ENCODE peak calls at places on chromosomes 13 and 19, in five cellular contexts. One of them, this sample, is unnamed.

GRCh38 chr13:78593129-78593528 is 10.2 kb downstream of the POU4F1 start:
- DNase-seq in heart left ventricle: no peak
- DNase-seq in left lung: no peak
- DNase-seq in Peyer's patch: no peak
- DNase-seq in brain microvascular endothelial cell: no peak
- DNase-seq in this sample: no peak

GRCh38 chr19:5288347-5288739 is 52.3 kb downstream of the PTPRS start:
- DNase-seq in heart left ventricle: no peak
- DNase-seq in brain microvascular endothelial cell: no peak
- DNase-seq in Peyer's patch: no peak
- DNase-seq in left lung: no peak
- DNase-seq in this sample: no peak

GRCh38 chr19:5186293-5187050 is 154.1 kb downstream of the PTPRS start:
- DNase-seq in left lung: no peak
- DNase-seq in heart left ventricle: no peak
- DNase-seq in brain microvascular endothelial cell: peak; percentile 14
- DNase-seq in Peyer's patch: no peak
- DNase-seq in this sample: no peak

GRCh38 chr19:35509018-35509652 is 4.3 kb downstream of the DMKN start:
- DNase-seq in left lung: peak; percentile 75
- DNase-seq in Peyer's patch: peak; percentile 75
- DNase-seq in heart left ventricle: no peak
- DNase-seq in brain microvascular endothelial cell: no peak
- DNase-seq in this sample: peak; percentile 43

GRCh38 chr19:31262673-31263308 is 86.4 kb downstream of the TSHZ3 start:
- DNase-seq in left lung: peak; percentile 23
- DNase-seq in Peyer's patch: no peak
- DNase-seq in brain microvascular endothelial cell: no peak
- DNase-seq in heart left ventricle: no peak
- DNase-seq in this sample: no peak

GRCh38 chr13:110629735-110630134 is 14.4 kb downstream of the NAXD start:
- DNase-seq in left lung: no peak
- DNase-seq in brain microvascular endothelial cell: peak; percentile 30
- DNase-seq in heart left ventricle: no peak
- DNase-seq in Peyer's patch: no peak
- DNase-seq in this sample: no peak

GRCh38 chr13:44617648-44618047 is 41.5 kb upstream of the TSC22D1 start:
- DNase-seq in heart left ventricle: no peak
- DNase-seq in brain microvascular endothelial cell: no peak
- DNase-seq in left lung: no peak
- DNase-seq in Peyer's patch: no peak
- DNase-seq in this sample: no peak

GRCh38 chr19:10566658-10567410 is 1.0 kb upstream of the KRI1 start:
- DNase-seq in left lung: no peak
- DNase-seq in brain microvascular endothelial cell: no peak
- DNase-seq in heart left ventricle: no peak
- DNase-seq in Peyer's patch: peak; percentile 73
- DNase-seq in this sample: peak; percentile 75

GRCh38 chr13:101170306-101170705 is 246.0 kb downstream of the NALCN start:
- DNase-seq in left lung: no peak
- DNase-seq in heart left ventricle: no peak
- DNase-seq in brain microvascular endothelial cell: no peak
- DNase-seq in Peyer's patch: no peak
- DNase-seq in this sample: no peak

GRCh38 chr13:46555722-46556121 is 2.8 kb downstream of the LRCH1 start:
- DNase-seq in brain microvascular endothelial cell: no peak
- DNase-seq in heart left ventricle: no peak
- DNase-seq in Peyer's patch: no peak
- DNase-seq in left lung: no peak
- DNase-seq in this sample: no peak

GRCh38 chr19:8174706-8175105 is 25.3 kb upstream of the FBN3 start:
- DNase-seq in Peyer's patch: no peak
- DNase-seq in left lung: no peak
- DNase-seq in heart left ventricle: no peak
- DNase-seq in brain microvascular endothelial cell: no peak
- DNase-seq in this sample: no peak

GRCh38 chr13:54658771-54659170 is 1630.2 kb downstream of the OLFM4 start:
- DNase-seq in brain microvascular endothelial cell: no peak
- DNase-seq in Peyer's patch: no peak
- DNase-seq in heart left ventricle: no peak
- DNase-seq in left lung: no peak
- DNase-seq in this sample: no peak

GRCh38 chr13:45361596-45362206 is 20.7 kb upstream of the TPT1 start:
- DNase-seq in left lung: no peak
- DNase-seq in brain microvascular endothelial cell: no peak
- DNase-seq in heart left ventricle: no peak
- DNase-seq in Peyer's patch: no peak
- DNase-seq in this sample: no peak

GRCh38 chr19:35042056-35042730 is 672 bp downstream of the HPN start:
- DNase-seq in Peyer's patch: no peak
- DNase-seq in heart left ventricle: no peak
- DNase-seq in left lung: no peak
- DNase-seq in brain microvascular endothelial cell: no peak
- DNase-seq in this sample: no peak

GRCh38 chr19:4083677-4084546 is 17.2 kb upstream of the ZBTB7A start:
- DNase-seq in left lung: peak; percentile 63
- DNase-seq in heart left ventricle: peak; percentile 58
- DNase-seq in brain microvascular endothelial cell: no peak
- DNase-seq in Peyer's patch: peak; percentile 79
- DNase-seq in this sample: no peak

GRCh38 chr13:94419304-94419943 is 60.1 kb downstream of the DCT start:
- DNase-seq in heart left ventricle: no peak
- DNase-seq in brain microvascular endothelial cell: peak; percentile 78
- DNase-seq in left lung: no peak
- DNase-seq in Peyer's patch: no peak
- DNase-seq in this sample: no peak

GRCh38 chr13:42798118-42798517 is 16.7 kb downstream of the FAM216B start:
- DNase-seq in brain microvascular endothelial cell: no peak
- DNase-seq in Peyer's patch: no peak
- DNase-seq in heart left ventricle: no peak
- DNase-seq in left lung: no peak
- DNase-seq in this sample: no peak

GRCh38 chr13:95185311-95185710 is 115.9 kb downstream of the ABCC4 start:
- DNase-seq in Peyer's patch: no peak
- DNase-seq in left lung: no peak
- DNase-seq in brain microvascular endothelial cell: no peak
- DNase-seq in heart left ventricle: no peak
- DNase-seq in this sample: no peak

GRCh38 chr19:34430738-34431625 is 2.8 kb downstream of the UBA2 start:
- DNase-seq in Peyer's patch: no peak
- DNase-seq in brain microvascular endothelial cell: peak; percentile 41
- DNase-seq in left lung: no peak
- DNase-seq in heart left ventricle: no peak
- DNase-seq in this sample: no peak

GRCh38 chr19:13621413-13621812 is 115.1 kb upstream of the CACNA1A start:
- DNase-seq in heart left ventricle: no peak
- DNase-seq in left lung: no peak
- DNase-seq in brain microvascular endothelial cell: peak; percentile 96
- DNase-seq in Peyer's patch: no peak
- DNase-seq in this sample: no peak

GRCh38 chr13:100710176-100710575 is 35.6 kb upstream of the TMTC4 start:
- DNase-seq in Peyer's patch: no peak
- DNase-seq in brain microvascular endothelial cell: no peak
- DNase-seq in left lung: no peak
- DNase-seq in heart left ventricle: no peak
- DNase-seq in this sample: no peak

GRCh38 chr13:85675508-85675907 is 123.7 kb downstream of the SLITRK6 start:
- DNase-seq in left lung: no peak
- DNase-seq in heart left ventricle: no peak
- DNase-seq in brain microvascular endothelial cell: no peak
- DNase-seq in Peyer's patch: no peak
- DNase-seq in this sample: no peak

GRCh38 chr13:91232716-91233115 is 114.8 kb upstream of the MIR17HG start:
- DNase-seq in Peyer's patch: no peak
- DNase-seq in brain microvascular endothelial cell: no peak
- DNase-seq in heart left ventricle: no peak
- DNase-seq in left lung: no peak
- DNase-seq in this sample: no peak

GRCh38 chr13:48233886-48234488 is 981 bp downstream of the ITM2B start:
- DNase-seq in Peyer's patch: no peak
- DNase-seq in heart left ventricle: no peak
- DNase-seq in left lung: no peak
- DNase-seq in brain microvascular endothelial cell: no peak
- DNase-seq in this sample: no peak

GRCh38 chr13:34308725-34309124 is 490.8 kb downstream of the RFC3 start:
- DNase-seq in Peyer's patch: no peak
- DNase-seq in brain microvascular endothelial cell: no peak
- DNase-seq in left lung: no peak
- DNase-seq in heart left ventricle: no peak
- DNase-seq in this sample: no peak

GRCh38 chr13:20105161-20105689 is 55.6 kb downstream of the GJA3 start:
- DNase-seq in left lung: no peak
- DNase-seq in Peyer's patch: no peak
- DNase-seq in heart left ventricle: no peak
- DNase-seq in brain microvascular endothelial cell: no peak
- DNase-seq in this sample: no peak

GRCh38 chr19:10701955-10702307 is 692 bp downstream of the QTRT1 start:
- DNase-seq in brain microvascular endothelial cell: no peak
- DNase-seq in Peyer's patch: no peak
- DNase-seq in heart left ventricle: no peak
- DNase-seq in left lung: no peak
- DNase-seq in this sample: no peak

GRCh38 chr13:80297094-80297493 is 43.8 kb downstream of the SPRY2 start:
- DNase-seq in left lung: no peak
- DNase-seq in brain microvascular endothelial cell: no peak
- DNase-seq in heart left ventricle: no peak
- DNase-seq in Peyer's patch: no peak
- DNase-seq in this sample: no peak

GRCh38 chr13:80297503-80297902 is 43.4 kb downstream of the SPRY2 start:
- DNase-seq in brain microvascular endothelial cell: no peak
- DNase-seq in heart left ventricle: no peak
- DNase-seq in Peyer's patch: no peak
- DNase-seq in left lung: no peak
- DNase-seq in this sample: no peak

GRCh38 chr13:80299046-80299445 is 41.9 kb downstream of the SPRY2 start:
- DNase-seq in Peyer's patch: no peak
- DNase-seq in heart left ventricle: no peak
- DNase-seq in brain microvascular endothelial cell: no peak
- DNase-seq in left lung: no peak
- DNase-seq in this sample: no peak

DNA sequence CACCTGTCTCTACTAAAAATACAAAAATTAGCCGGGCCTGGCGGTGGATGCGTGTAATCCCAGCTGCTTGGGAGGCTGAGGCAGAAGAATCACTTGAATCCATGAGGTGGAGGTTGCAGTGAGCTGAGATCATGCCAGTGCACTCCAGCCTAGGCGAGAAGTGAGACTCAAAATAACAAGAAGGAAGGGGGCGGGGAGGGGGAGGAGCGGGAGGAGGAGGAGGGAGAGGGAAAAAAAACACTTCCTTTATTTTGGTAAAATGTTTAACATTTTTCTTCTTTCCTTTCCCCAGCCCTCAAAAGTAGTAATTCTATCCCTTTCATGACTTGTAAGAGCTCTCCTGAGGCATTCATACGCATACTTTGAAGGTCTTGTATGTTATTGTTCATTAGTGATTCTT is 44.3 kb downstream of the SPRY2 start:
- DNase-seq in brain microvascular endothelial cell: no peak
- DNase-seq in heart left ventricle: no peak
- DNase-seq in left lung: no peak
- DNase-seq in Peyer's patch: no peak
- DNase-seq in this sample: no peak
- TF ChIP-seq CTCF in brain microvascular endothelial cell: no peak
- TF ChIP-seq CTCF in heart left ventricle: no peak
- TF ChIP-seq CTCF in left lung: no peak
- TF ChIP-seq CTCF in Peyer's patch: no peak
- TF ChIP-seq CTCF in this sample: no peak

GRCh38 chr19:2540646-2541454 is 64.9 kb downstream of the GADD45B start:
- DNase-seq in left lung: peak; percentile 89
- DNase-seq in Peyer's patch: peak; percentile 90
- DNase-seq in brain microvascular endothelial cell: peak; percentile 97
- DNase-seq in heart left ventricle: peak; percentile 90
- DNase-seq in this sample: no peak
- TF ChIP-seq CTCF in left lung: no peak
- TF ChIP-seq CTCF in Peyer's patch: peak; percentile 49
- TF ChIP-seq CTCF in brain microvascular endothelial cell: peak; percentile 55
- TF ChIP-seq CTCF in heart left ventricle: peak; percentile 46
- TF ChIP-seq CTCF in this sample: no peak

GRCh38 chr19:40519352-40520322 is 52.8 kb downstream of the SPTBN4 start:
- DNase-seq in left lung: no peak
- DNase-seq in Peyer's patch: no peak
- DNase-seq in heart left ventricle: no peak
- DNase-seq in brain microvascular endothelial cell: peak; percentile 10
- DNase-seq in this sample: no peak

GRCh38 chr19:40513345-40513678 is 46.5 kb downstream of the SPTBN4 start:
- DNase-seq in heart left ventricle: no peak
- DNase-seq in Peyer's patch: no peak
- DNase-seq in brain microvascular endothelial cell: no peak
- DNase-seq in left lung: no peak
- DNase-seq in this sample: no peak

GRCh38 chr19:40513741-40514315 is 47.0 kb downstream of the SPTBN4 start:
- DNase-seq in brain microvascular endothelial cell: no peak
- DNase-seq in Peyer's patch: no peak
- DNase-seq in heart left ventricle: no peak
- DNase-seq in left lung: no peak
- DNase-seq in this sample: no peak

GRCh38 chr19:40521276-40521675 is 54.5 kb downstream of the SPTBN4 start:
- DNase-seq in brain microvascular endothelial cell: no peak
- DNase-seq in heart left ventricle: no peak
- DNase-seq in Peyer's patch: no peak
- DNase-seq in left lung: no peak
- DNase-seq in this sample: no peak

GRCh38 chr19:40517248-40517647 is 50.4 kb downstream of the SPTBN4 start:
- DNase-seq in left lung: no peak
- DNase-seq in heart left ventricle: no peak
- DNase-seq in brain microvascular endothelial cell: no peak
- DNase-seq in Peyer's patch: no peak
- DNase-seq in this sample: no peak
- TF ChIP-seq CTCF in left lung: no peak
- TF ChIP-seq CTCF in heart left ventricle: no peak
- TF ChIP-seq CTCF in brain microvascular endothelial cell: no peak
- TF ChIP-seq CTCF in Peyer's patch: no peak
- TF ChIP-seq CTCF in this sample: no peak

GRCh38 chr19:39602224-39602623 is at the start of gene LGALS13:
- DNase-seq in left lung: no peak
- DNase-seq in brain microvascular endothelial cell: no peak
- DNase-seq in heart left ventricle: no peak
- DNase-seq in Peyer's patch: no peak
- DNase-seq in this sample: no peak

GRCh38 chr19:39596911-39597310 is 5.4 kb upstream of the LGALS13 start:
- DNase-seq in Peyer's patch: no peak
- DNase-seq in brain microvascular endothelial cell: no peak
- DNase-seq in left lung: no peak
- DNase-seq in heart left ventricle: no peak
- DNase-seq in this sample: no peak

GRCh38 chr19:39595950-39596349 is 6.4 kb upstream of the LGALS13 start:
- DNase-seq in Peyer's patch: no peak
- DNase-seq in left lung: no peak
- DNase-seq in brain microvascular endothelial cell: no peak
- DNase-seq in heart left ventricle: no peak
- DNase-seq in this sample: no peak

GRCh38 chr19:39603825-39604224 is 1.5 kb downstream of the LGALS13 start:
- DNase-seq in Peyer's patch: no peak
- DNase-seq in left lung: no peak
- DNase-seq in heart left ventricle: no peak
- DNase-seq in brain microvascular endothelial cell: no peak
- DNase-seq in this sample: no peak

GRCh38 chr19:39599116-39599515 is 3.2 kb upstream of the LGALS13 start:
- DNase-seq in Peyer's patch: no peak
- DNase-seq in brain microvascular endothelial cell: peak; percentile 15
- DNase-seq in left lung: no peak
- DNase-seq in heart left ventricle: no peak
- DNase-seq in this sample: no peak
- TF ChIP-seq CTCF in Peyer's patch: no peak
- TF ChIP-seq CTCF in brain microvascular endothelial cell: no peak
- TF ChIP-seq CTCF in left lung: no peak
- TF ChIP-seq CTCF in heart left ventricle: no peak
- TF ChIP-seq CTCF in this sample: no peak

This sample was measured in natural killer cell.